ENCODE peak calls at places on chromosomes 2 and 18, in nine cellular contexts. One of them, this sample, is unnamed.

GRCh38 chr2:32926708-32927084 is 20.1 kb upstream of the LTBP1 start:
- DNase-seq in T-helper 1 cell: no peak
- DNase-seq in cardiac muscle cell: peak
- DNase-seq in HuH-7.5: no peak
- DNase-seq in NCI-H2081: no peak
- DNase-seq in AG04450: peak
- DNase-seq in Peyer's patch: no peak
- DNase-seq in cerebellar nuclear complex: no peak
- DNase-seq in amygdala: no peak
- DNase-seq in this sample: no peak

GRCh38 chr2:79717364-79718007 is 204.6 kb downstream of the CTNNA2 start:
- DNase-seq in NCI-H2081: no peak
- DNase-seq in cardiac muscle cell: peak
- DNase-seq in cerebellar nuclear complex: no peak
- DNase-seq in amygdala: no peak
- DNase-seq in T-helper 1 cell: no peak
- DNase-seq in HuH-7.5: no peak
- DNase-seq in AG04450: peak
- DNase-seq in Peyer's patch: no peak
- DNase-seq in this sample: no peak

GRCh38 chr2:70992945-70993688 is 1.6 kb downstream of the TEX261 start:
- DNase-seq in T-helper 1 cell: no peak
- DNase-seq in cardiac muscle cell: no peak
- DNase-seq in AG04450: no peak
- DNase-seq in HuH-7.5: no peak
- DNase-seq in NCI-H2081: no peak
- DNase-seq in cerebellar nuclear complex: no peak
- DNase-seq in amygdala: no peak
- DNase-seq in Peyer's patch: no peak
- DNase-seq in this sample: no peak

GRCh38 chr18:45617284-45617683 is 2.0 kb downstream of the SLC14A2 start:
- DNase-seq in Peyer's patch: peak
- DNase-seq in AG04450: peak
- DNase-seq in cerebellar nuclear complex: no peak
- DNase-seq in HuH-7.5: no peak
- DNase-seq in T-helper 1 cell: no peak
- DNase-seq in cardiac muscle cell: peak
- DNase-seq in amygdala: no peak
- DNase-seq in NCI-H2081: no peak
- DNase-seq in this sample: no peak

GRCh38 chr2:16626497-16626896 is 39.1 kb downstream of the CYRIA start:
- DNase-seq in amygdala: no peak
- DNase-seq in Peyer's patch: no peak
- DNase-seq in AG04450: no peak
- DNase-seq in cardiac muscle cell: peak
- DNase-seq in cerebellar nuclear complex: no peak
- DNase-seq in T-helper 1 cell: no peak
- DNase-seq in NCI-H2081: no peak
- DNase-seq in HuH-7.5: no peak
- DNase-seq in this sample: no peak

GRCh38 chr18:58026857-58027256 is 17.2 kb upstream of the NEDD4L start:
- DNase-seq in T-helper 1 cell: no peak
- DNase-seq in HuH-7.5: no peak
- DNase-seq in amygdala: no peak
- DNase-seq in cardiac muscle cell: no peak
- DNase-seq in Peyer's patch: no peak
- DNase-seq in AG04450: no peak
- DNase-seq in NCI-H2081: no peak
- DNase-seq in cerebellar nuclear complex: no peak
- DNase-seq in this sample: no peak

GRCh38 chr2:222208010-222208690 is 90.6 kb downstream of the PAX3 start:
- DNase-seq in HuH-7.5: no peak
- DNase-seq in cerebellar nuclear complex: no peak
- DNase-seq in amygdala: no peak
- DNase-seq in Peyer's patch: no peak
- DNase-seq in AG04450: no peak
- DNase-seq in NCI-H2081: no peak
- DNase-seq in cardiac muscle cell: no peak
- DNase-seq in T-helper 1 cell: no peak
- DNase-seq in this sample: no peak

GRCh38 chr18:48186084-48186798 is 222.9 kb downstream of the ZBTB7C start:
- DNase-seq in Peyer's patch: no peak
- DNase-seq in cerebellar nuclear complex: no peak
- DNase-seq in amygdala: no peak
- DNase-seq in HuH-7.5: no peak
- DNase-seq in T-helper 1 cell: no peak
- DNase-seq in cardiac muscle cell: peak
- DNase-seq in NCI-H2081: no peak
- DNase-seq in AG04450: no peak
- DNase-seq in this sample: no peak

GRCh38 chr2:184004289-184004944 is 593.9 kb upstream of the ZNF804A start:
- DNase-seq in T-helper 1 cell: no peak
- DNase-seq in cardiac muscle cell: no peak
- DNase-seq in Peyer's patch: no peak
- DNase-seq in amygdala: no peak
- DNase-seq in AG04450: no peak
- DNase-seq in HuH-7.5: no peak
- DNase-seq in cerebellar nuclear complex: no peak
- DNase-seq in NCI-H2081: no peak
- DNase-seq in this sample: no peak

GRCh38 chr2:234839285-234839684 is 112.5 kb upstream of the SH3BP4 start:
- DNase-seq in Peyer's patch: no peak
- DNase-seq in NCI-H2081: no peak
- DNase-seq in AG04450: no peak
- DNase-seq in cerebellar nuclear complex: no peak
- DNase-seq in HuH-7.5: no peak
- DNase-seq in cardiac muscle cell: no peak
- DNase-seq in amygdala: no peak
- DNase-seq in T-helper 1 cell: no peak
- DNase-seq in this sample: no peak

This sample was measured in effector memory CD8-positive, alpha-beta T cell.